ENCODE peak calls at places on chromosomes 16 and 17, in six cellular contexts. H, I, F, V, D and X are unnamed samples.

GRCh38 chr16:83992624-83993023 is 24.6 kb downstream of the NECAB2 start:
- DNase-seq in H (peak; percentile 49), I (no peak), F (no peak), V (no peak), D (no peak), X (no peak)

GRCh38 chr17:75783803-75784472 is 668 bp upstream of the UNK start:
- DNase-seq in H (no peak), I (no peak), F (no peak), V (no peak), D (no peak), X (peak; percentile 38)

GRCh38 chr17:46976626-46977270 is 2.3 kb downstream of the RPRML start:
- DNase-seq in H (no peak), I (no peak), F (no peak), V (peak; percentile 50), D (peak; percentile 38), X (no peak)

GRCh38 chr17:50649042-50649908 is 14.6 kb downstream of the ABCC3 start:
- DNase-seq in H (no peak), I (no peak), F (no peak), V (peak; percentile 49), D (no peak), X (no peak)

GRCh38 chr16:4675864-4676786 is 17.2 kb upstream of the NUDT16L1 start:
- DNase-seq in H (no peak), I (peak; percentile 60), F (peak; percentile 42), V (no peak), D (no peak), X (no peak)

GRCh38 chr16:67953641-67954375 is 9.9 kb upstream of the LCAT start:
- DNase-seq in H (no peak), I (no peak), F (no peak), V (no peak), D (no peak), X (no peak)

GRCh38 chr17:45914036-45914717 is 19.8 kb downstream of the MAPT start:
- DNase-seq in H (no peak), I (no peak), F (no peak), V (no peak), D (no peak), X (no peak)

GRCh38 chr16:87860553-87861299 is 8.6 kb downstream of the SLC7A5 start:
- DNase-seq in H (no peak), I (no peak), F (no peak), V (no peak), D (peak; percentile 56), X (no peak)

GRCh38 chr17:28227278-28228108 is 91.5 kb upstream of the TMEM97 start:
- DNase-seq in H (no peak), I (peak; percentile 98), F (no peak), V (peak; percentile 86), D (peak; percentile 50), X (peak; percentile 98)

GRCh38 chr16:6682142-6682811 is 650.4 kb upstream of the RBFOX1 start:
- DNase-seq in H (no peak), I (peak; percentile 70), F (no peak), V (peak; percentile 56), D (no peak), X (peak; percentile 32)

GRCh38 chr16:55369151-55369550 is 45.1 kb downstream of the IRX6 start:
- DNase-seq in H (no peak), I (no peak), F (no peak), V (no peak), D (no peak), X (no peak)

GRCh38 chr17:45895969-45896793 is 1.8 kb downstream of the MAPT start:
- DNase-seq in H (no peak), I (no peak), F (no peak), V (no peak), D (no peak), X (peak; percentile 29)

GRCh38 chr17:16243811-16244567 is 27.0 kb downstream of the PIGL start:
- DNase-seq in H (no peak), I (no peak), F (no peak), V (no peak), D (no peak), X (no peak)

GRCh38 chr16:140175-140857 is 1.8 kb upstream of the NPRL3 start:
- DNase-seq in H (no peak), I (no peak), F (no peak), V (no peak), D (no peak), X (no peak)

GRCh38 chr17:33039874-33040273 is 48.2 kb downstream of the SPACA3 start:
- DNase-seq in H (no peak), I (no peak), F (no peak), V (no peak), D (no peak), X (no peak)